ENCODE peak calls at places on chromosomes 13 and 19, in seven cellular contexts. One of them, this sample, is unnamed.

GRCh38 chr19:44807652-44808462 is 1.0 kb upstream of the BCAM start:
- DNase-seq in mesothelial cell of epicardium: no peak
- DNase-seq in activated naive CD4-positive, alpha-beta T cell treated with anti-CD3 and anti-CD28 coated beads for 36 hours: no peak
- DNase-seq in AG08396: peak; percentile 61
- DNase-seq in GM23338: peak; percentile 99
- DNase-seq in GM04503: no peak
- DNase-seq in NCI-H226: peak; percentile 92
- DNase-seq in this sample: peak; percentile 43

GRCh38 chr13:69020120-69020519 is 1087.5 kb upstream of the ATXN8OS start:
- DNase-seq in mesothelial cell of epicardium: no peak
- DNase-seq in activated naive CD4-positive, alpha-beta T cell treated with anti-CD3 and anti-CD28 coated beads for 36 hours: no peak
- DNase-seq in AG08396: no peak
- DNase-seq in GM23338: no peak
- DNase-seq in GM04503: no peak
- DNase-seq in NCI-H226: no peak
- DNase-seq in this sample: no peak

GRCh38 chr13:110183925-110184324 is 123.0 kb downstream of the COL4A1 start:
- DNase-seq in mesothelial cell of epicardium: no peak
- DNase-seq in activated naive CD4-positive, alpha-beta T cell treated with anti-CD3 and anti-CD28 coated beads for 36 hours: no peak
- DNase-seq in AG08396: no peak
- DNase-seq in GM23338: no peak
- DNase-seq in GM04503: no peak
- DNase-seq in NCI-H226: no peak
- DNase-seq in this sample: no peak

GRCh38 chr13:40145139-40145538 is 489.7 kb downstream of the COG6 start:
- DNase-seq in mesothelial cell of epicardium: no peak
- DNase-seq in activated naive CD4-positive, alpha-beta T cell treated with anti-CD3 and anti-CD28 coated beads for 36 hours: peak; percentile 78
- DNase-seq in AG08396: no peak
- DNase-seq in GM23338: no peak
- DNase-seq in GM04503: no peak
- DNase-seq in NCI-H226: no peak
- DNase-seq in this sample: no peak

GRCh38 chr13:102680842-102681725 is 13.8 kb downstream of the METTL21C start:
- DNase-seq in mesothelial cell of epicardium: no peak
- DNase-seq in activated naive CD4-positive, alpha-beta T cell treated with anti-CD3 and anti-CD28 coated beads for 36 hours: peak; percentile 12
- DNase-seq in AG08396: no peak
- DNase-seq in GM23338: no peak
- DNase-seq in GM04503: peak; percentile 34
- DNase-seq in NCI-H226: no peak
- DNase-seq in this sample: peak; percentile 41

GRCh38 chr13:113029487-113030258 is 60.7 kb downstream of the MCF2L start:
- DNase-seq in mesothelial cell of epicardium: peak; percentile 56
- DNase-seq in activated naive CD4-positive, alpha-beta T cell treated with anti-CD3 and anti-CD28 coated beads for 36 hours: peak; percentile 65
- DNase-seq in AG08396: peak; percentile 58
- DNase-seq in GM23338: peak; percentile 81
- DNase-seq in GM04503: no peak
- DNase-seq in NCI-H226: no peak
- DNase-seq in this sample: peak; percentile 27

GRCh38 chr19:1206733-1207301 is 1.2 kb downstream of the STK11 start:
- DNase-seq in mesothelial cell of epicardium: no peak
- DNase-seq in activated naive CD4-positive, alpha-beta T cell treated with anti-CD3 and anti-CD28 coated beads for 36 hours: peak; percentile 39
- DNase-seq in AG08396: no peak
- DNase-seq in GM23338: no peak
- DNase-seq in GM04503: no peak
- DNase-seq in NCI-H226: no peak
- DNase-seq in this sample: no peak

GRCh38 chr19:1274081-1274851 is 1.1 kb upstream of the FAM174C start:
- DNase-seq in mesothelial cell of epicardium: no peak
- DNase-seq in activated naive CD4-positive, alpha-beta T cell treated with anti-CD3 and anti-CD28 coated beads for 36 hours: no peak
- DNase-seq in AG08396: no peak
- DNase-seq in GM23338: no peak
- DNase-seq in GM04503: no peak
- DNase-seq in NCI-H226: no peak
- DNase-seq in this sample: no peak

GRCh38 chr13:50123862-50124535 is 108.8 kb downstream of the KCNRG start:
- DNase-seq in mesothelial cell of epicardium: peak; percentile 29
- DNase-seq in activated naive CD4-positive, alpha-beta T cell treated with anti-CD3 and anti-CD28 coated beads for 36 hours: peak; percentile 89
- DNase-seq in AG08396: peak; percentile 98
- DNase-seq in GM23338: peak; percentile 89
- DNase-seq in GM04503: peak; percentile 68
- DNase-seq in NCI-H226: peak; percentile 95
- DNase-seq in this sample: no peak

GRCh38 chr13:29922281-29922821 is 71.9 kb upstream of the UBL3 start:
- DNase-seq in mesothelial cell of epicardium: no peak
- DNase-seq in activated naive CD4-positive, alpha-beta T cell treated with anti-CD3 and anti-CD28 coated beads for 36 hours: no peak
- DNase-seq in AG08396: no peak
- DNase-seq in GM23338: no peak
- DNase-seq in GM04503: no peak
- DNase-seq in NCI-H226: no peak
- DNase-seq in this sample: no peak

GRCh38 chr13:97245011-97245410 is 22.9 kb downstream of the MBNL2 start:
- DNase-seq in mesothelial cell of epicardium: no peak
- DNase-seq in activated naive CD4-positive, alpha-beta T cell treated with anti-CD3 and anti-CD28 coated beads for 36 hours: no peak
- DNase-seq in AG08396: no peak
- DNase-seq in GM23338: no peak
- DNase-seq in GM04503: no peak
- DNase-seq in NCI-H226: no peak
- DNase-seq in this sample: no peak

GRCh38 chr13:106533940-106534843 is 1.3 kb downstream of the EFNB2 start:
- DNase-seq in mesothelial cell of epicardium: peak; percentile 37
- DNase-seq in activated naive CD4-positive, alpha-beta T cell treated with anti-CD3 and anti-CD28 coated beads for 36 hours: peak; percentile 16
- DNase-seq in AG08396: peak; percentile 61
- DNase-seq in GM23338: peak; percentile 56
- DNase-seq in GM04503: no peak
- DNase-seq in NCI-H226: peak; percentile 46
- DNase-seq in this sample: peak; percentile 39

GRCh38 chr13:36965767-36966166 is 33.4 kb downstream of the ALG5 start:
- DNase-seq in mesothelial cell of epicardium: no peak
- DNase-seq in activated naive CD4-positive, alpha-beta T cell treated with anti-CD3 and anti-CD28 coated beads for 36 hours: peak; percentile 7
- DNase-seq in AG08396: peak; percentile 56
- DNase-seq in GM23338: no peak
- DNase-seq in GM04503: peak; percentile 21
- DNase-seq in NCI-H226: peak; percentile 30
- DNase-seq in this sample: peak; percentile 77

GRCh38 chr19:44704982-44705381 is 6.0 kb downstream of the CEACAM16 start:
- DNase-seq in mesothelial cell of epicardium: no peak
- DNase-seq in activated naive CD4-positive, alpha-beta T cell treated with anti-CD3 and anti-CD28 coated beads for 36 hours: no peak
- DNase-seq in AG08396: no peak
- DNase-seq in GM23338: no peak
- DNase-seq in GM04503: no peak
- DNase-seq in NCI-H226: no peak
- DNase-seq in this sample: no peak

GRCh38 chr13:60716296-60716695 is 319.3 kb downstream of the TDRD3 start:
- DNase-seq in mesothelial cell of epicardium: no peak
- DNase-seq in activated naive CD4-positive, alpha-beta T cell treated with anti-CD3 and anti-CD28 coated beads for 36 hours: no peak
- DNase-seq in AG08396: no peak
- DNase-seq in GM23338: no peak
- DNase-seq in GM04503: no peak
- DNase-seq in NCI-H226: no peak
- DNase-seq in this sample: no peak

GRCh38 chr19:15433519-15434069 is 14.8 kb upstream of the AKAP8L start:
- DNase-seq in mesothelial cell of epicardium: no peak
- DNase-seq in activated naive CD4-positive, alpha-beta T cell treated with anti-CD3 and anti-CD28 coated beads for 36 hours: no peak
- DNase-seq in AG08396: no peak
- DNase-seq in GM23338: no peak
- DNase-seq in GM04503: no peak
- DNase-seq in NCI-H226: no peak
- DNase-seq in this sample: no peak

GRCh38 chr13:85597790-85598500 is 201.3 kb downstream of the SLITRK6 start:
- DNase-seq in mesothelial cell of epicardium: no peak
- DNase-seq in activated naive CD4-positive, alpha-beta T cell treated with anti-CD3 and anti-CD28 coated beads for 36 hours: no peak
- DNase-seq in AG08396: no peak
- DNase-seq in GM23338: no peak
- DNase-seq in GM04503: no peak
- DNase-seq in NCI-H226: peak; percentile 21
- DNase-seq in this sample: no peak

GRCh38 chr13:114064516-114065140 is 67.8 kb downstream of the RASA3 start:
- DNase-seq in mesothelial cell of epicardium: no peak
- DNase-seq in activated naive CD4-positive, alpha-beta T cell treated with anti-CD3 and anti-CD28 coated beads for 36 hours: peak; percentile 24
- DNase-seq in AG08396: no peak
- DNase-seq in GM23338: no peak
- DNase-seq in GM04503: no peak
- DNase-seq in NCI-H226: peak; percentile 28
- DNase-seq in this sample: peak; percentile 7

GRCh38 chr13:95523598-95523997 is 28.9 kb upstream of the CLDN10 start:
- DNase-seq in mesothelial cell of epicardium: no peak
- DNase-seq in activated naive CD4-positive, alpha-beta T cell treated with anti-CD3 and anti-CD28 coated beads for 36 hours: no peak
- DNase-seq in AG08396: no peak
- DNase-seq in GM23338: no peak
- DNase-seq in GM04503: no peak
- DNase-seq in NCI-H226: no peak
- DNase-seq in this sample: no peak

GRCh38 chr19:47637550-47637949 is 28.6 kb downstream of the BICRA start:
- DNase-seq in mesothelial cell of epicardium: no peak
- DNase-seq in activated naive CD4-positive, alpha-beta T cell treated with anti-CD3 and anti-CD28 coated beads for 36 hours: no peak
- DNase-seq in AG08396: no peak
- DNase-seq in GM23338: no peak
- DNase-seq in GM04503: peak; percentile 49
- DNase-seq in NCI-H226: no peak
- DNase-seq in this sample: peak; percentile 56

GRCh38 chr19:35213678-35214632 is 14.6 kb downstream of the FAM187B start:
- DNase-seq in mesothelial cell of epicardium: no peak
- DNase-seq in activated naive CD4-positive, alpha-beta T cell treated with anti-CD3 and anti-CD28 coated beads for 36 hours: peak; percentile 92
- DNase-seq in AG08396: peak; percentile 32
- DNase-seq in GM23338: no peak
- DNase-seq in GM04503: peak; percentile 39
- DNase-seq in NCI-H226: peak; percentile 75
- DNase-seq in this sample: peak; percentile 56

GRCh38 chr19:58355215-58355796 is 2.0 kb upstream of the A1BG start:
- DNase-seq in mesothelial cell of epicardium: no peak
- DNase-seq in activated naive CD4-positive, alpha-beta T cell treated with anti-CD3 and anti-CD28 coated beads for 36 hours: no peak
- DNase-seq in AG08396: no peak
- DNase-seq in GM23338: no peak
- DNase-seq in GM04503: no peak
- DNase-seq in NCI-H226: no peak
- DNase-seq in this sample: no peak

GRCh38 chr13:71787461-71787860 is 79.5 kb downstream of the DACH1 start:
- DNase-seq in mesothelial cell of epicardium: no peak
- DNase-seq in activated naive CD4-positive, alpha-beta T cell treated with anti-CD3 and anti-CD28 coated beads for 36 hours: no peak
- DNase-seq in AG08396: no peak
- DNase-seq in GM23338: no peak
- DNase-seq in GM04503: no peak
- DNase-seq in NCI-H226: no peak
- DNase-seq in this sample: no peak

GRCh38 chr13:66887088-66887487 is 343.0 kb downstream of the PCDH9 start:
- DNase-seq in mesothelial cell of epicardium: no peak
- DNase-seq in activated naive CD4-positive, alpha-beta T cell treated with anti-CD3 and anti-CD28 coated beads for 36 hours: no peak
- DNase-seq in AG08396: no peak
- DNase-seq in GM23338: no peak
- DNase-seq in GM04503: no peak
- DNase-seq in NCI-H226: no peak
- DNase-seq in this sample: peak; percentile 2

GRCh38 chr19:41799444-41800000 is 3.1 kb downstream of the CEACAM3 start:
- DNase-seq in mesothelial cell of epicardium: no peak
- DNase-seq in activated naive CD4-positive, alpha-beta T cell treated with anti-CD3 and anti-CD28 coated beads for 36 hours: no peak
- DNase-seq in AG08396: no peak
- DNase-seq in GM23338: no peak
- DNase-seq in GM04503: no peak
- DNase-seq in NCI-H226: peak; percentile 52
- DNase-seq in this sample: no peak

GRCh38 chr13:23701646-23702045 is 131.4 kb downstream of the TNFRSF19 start:
- DNase-seq in mesothelial cell of epicardium: no peak
- DNase-seq in activated naive CD4-positive, alpha-beta T cell treated with anti-CD3 and anti-CD28 coated beads for 36 hours: no peak
- DNase-seq in AG08396: peak; percentile 75
- DNase-seq in GM23338: no peak
- DNase-seq in GM04503: peak; percentile 97
- DNase-seq in NCI-H226: no peak
- DNase-seq in this sample: peak; percentile 77

GRCh38 chr19:42216653-42217521 is 590 bp downstream of the DEDD2 start:
- DNase-seq in mesothelial cell of epicardium: no peak
- DNase-seq in activated naive CD4-positive, alpha-beta T cell treated with anti-CD3 and anti-CD28 coated beads for 36 hours: peak; percentile 44
- DNase-seq in AG08396: peak; percentile 64
- DNase-seq in GM23338: peak; percentile 80
- DNase-seq in GM04503: no peak
- DNase-seq in NCI-H226: no peak
- DNase-seq in this sample: peak; percentile 31

GRCh38 chr13:24906268-24906667 is 142.3 kb downstream of the RNF17 start:
- DNase-seq in mesothelial cell of epicardium: no peak
- DNase-seq in activated naive CD4-positive, alpha-beta T cell treated with anti-CD3 and anti-CD28 coated beads for 36 hours: no peak
- DNase-seq in AG08396: no peak
- DNase-seq in GM23338: no peak
- DNase-seq in GM04503: no peak
- DNase-seq in NCI-H226: no peak
- DNase-seq in this sample: no peak